ENCODE peak calls at places on chromosome 22, in nine cellular contexts. E is Caco-2, H is choroid plexus epithelial cell, R is cardiac fibroblast, T is endothelial cell, D is RWPE1, U is kidney, M is endodermal cell, O is AG04450. I is an unnamed sample.

GRCh38 chr22:25722223-25723015 is 19.6 kb upstream of the MYO18B start:
- DNase-seq in E (no peak), H (no peak), R (peak; percentile 6), T (no peak), D (no peak), U (no peak), M (no peak), O (no peak), I (no peak)

GRCh38 chr22:24554316-24555159 is at the start of gene GUCD1:
- DNase-seq in E (no peak), H (peak; percentile 51), R (peak; percentile 41), T (no peak), D (peak; percentile 21), U (no peak), M (peak; percentile 68), O (no peak), I (peak; percentile 37)

GRCh38 chr22:30694171-30694637 is 470 bp upstream of the OSBP2 start:
- DNase-seq in E (peak; percentile 78), H (no peak), R (no peak), T (peak; percentile 33), D (peak; percentile 18), U (peak; percentile 83), M (peak; percentile 88), O (peak; percentile 2), I (no peak)

GRCh38 chr22:25564979-25565677 is 653 bp downstream of the GRK3 start:
- DNase-seq in E (peak; percentile 42), H (peak; percentile 7), R (peak; percentile 26), T (no peak), D (no peak), U (peak; percentile 81), M (peak; percentile 87), O (no peak), I (no peak)

GRCh38 chr22:36330127-36330526 is 57.6 kb downstream of the MYH9 start:
- DNase-seq in E (no peak), H (no peak), R (no peak), T (no peak), D (no peak), U (no peak), M (no peak), O (no peak), I (no peak)

GRCh38 chr22:28006271-28006670 is 87.2 kb upstream of the PITPNB start:
- DNase-seq in E (no peak), H (no peak), R (no peak), T (no peak), D (no peak), U (no peak), M (no peak), O (no peak), I (no peak)

GRCh38 chr22:20463324-20464095 is 25.9 kb upstream of the SCARF2 start:
- DNase-seq in E (no peak), H (no peak), R (no peak), T (no peak), D (no peak), U (peak; percentile 13), M (no peak), O (no peak), I (no peak)

GRCh38 chr22:39808087-39808486 is 85.5 kb downstream of the ENTHD1 start:
- DNase-seq in E (peak; percentile 40), H (peak; percentile 14), R (peak; percentile 48), T (no peak), D (no peak), U (no peak), M (peak; percentile 85), O (no peak), I (peak; percentile 16)

GRCh38 chr22:20506543-20507252 is 712 bp upstream of the MED15 start:
- DNase-seq in E (no peak), H (no peak), R (no peak), T (no peak), D (no peak), U (no peak), M (no peak), O (no peak), I (no peak)

GRCh38 chr22:39985383-39986045 is 9.2 kb upstream of the FAM83F start:
- DNase-seq in E (no peak), H (no peak), R (no peak), T (no peak), D (no peak), U (no peak), M (no peak), O (no peak), I (no peak)

GRCh38 chr22:40628354-40629042 is 8.0 kb downstream of the MRTFA start:
- DNase-seq in E (no peak), H (peak; percentile 28), R (peak; percentile 63), T (no peak), D (no peak), U (no peak), M (peak; percentile 18), O (no peak), I (peak; percentile 58)

GRCh38 chr22:26097840-26098239 is 71.4 kb upstream of the SEZ6L start:
- DNase-seq in E (no peak), H (no peak), R (no peak), T (no peak), D (no peak), U (no peak), M (no peak), O (no peak), I (no peak)

GRCh38 chr22:45496451-45496941 is 6.2 kb upstream of the FBLN1 start:
- DNase-seq in E (peak; percentile 37), H (no peak), R (no peak), T (no peak), D (no peak), U (peak; percentile 80), M (peak; percentile 59), O (no peak), I (no peak)

GRCh38 chr22:32555546-32555945 is 80.9 kb downstream of the FBXO7 start:
- DNase-seq in E (no peak), H (no peak), R (no peak), T (no peak), D (no peak), U (no peak), M (no peak), O (no peak), I (no peak)

GRCh38 chr22:24567668-24568067 is 11.9 kb downstream of the SNRPD3 start:
- DNase-seq in E (no peak), H (no peak), R (no peak), T (no peak), D (no peak), U (no peak), M (no peak), O (no peak), I (no peak)

DNA sequence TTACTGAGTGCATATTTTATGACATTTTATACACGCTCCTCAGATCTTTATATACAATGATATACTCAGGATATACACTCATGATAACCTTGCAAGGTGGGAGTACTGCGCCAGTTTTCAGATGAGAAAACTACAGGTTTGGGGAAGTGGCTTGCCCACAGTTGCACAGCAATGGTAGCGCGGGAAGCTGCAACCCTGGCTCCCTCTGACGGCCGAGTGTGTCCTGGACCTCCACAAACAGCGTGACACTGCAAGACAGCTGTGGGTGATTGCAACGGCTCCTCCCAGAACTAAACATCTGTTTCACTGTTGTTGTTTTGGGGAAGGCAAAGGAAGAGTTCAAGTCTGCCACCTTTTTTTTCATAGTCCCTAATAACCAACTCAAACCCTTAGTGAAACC is 47.0 kb downstream of the PACSIN2 start:
- DNase-seq in E (no peak), H (no peak), R (peak; percentile 47), T (no peak), D (no peak), U (peak; percentile 79), M (peak; percentile 39), O (no peak), I (no peak)
- TF ChIP-seq CTCF in E (no peak), H (no peak), R (peak; percentile 43), T (no peak), D (no peak), U (no peak), M (no peak), O (no peak), I (no peak)

GRCh38 chr22:22397292-22397870 is 111.2 kb downstream of the ZNF280B start:
- DNase-seq in E (peak; percentile 28), H (peak; percentile 13), R (peak; percentile 56), T (peak; percentile 21), D (no peak), U (no peak), M (peak; percentile 70), O (no peak), I (peak; percentile 35)
- TF ChIP-seq CTCF in E (no peak), H (peak; percentile 22), R (no peak), T (no peak), D (no peak), U (no peak), M (peak; percentile 69), O (no peak), I (peak; percentile 20)

DNA sequence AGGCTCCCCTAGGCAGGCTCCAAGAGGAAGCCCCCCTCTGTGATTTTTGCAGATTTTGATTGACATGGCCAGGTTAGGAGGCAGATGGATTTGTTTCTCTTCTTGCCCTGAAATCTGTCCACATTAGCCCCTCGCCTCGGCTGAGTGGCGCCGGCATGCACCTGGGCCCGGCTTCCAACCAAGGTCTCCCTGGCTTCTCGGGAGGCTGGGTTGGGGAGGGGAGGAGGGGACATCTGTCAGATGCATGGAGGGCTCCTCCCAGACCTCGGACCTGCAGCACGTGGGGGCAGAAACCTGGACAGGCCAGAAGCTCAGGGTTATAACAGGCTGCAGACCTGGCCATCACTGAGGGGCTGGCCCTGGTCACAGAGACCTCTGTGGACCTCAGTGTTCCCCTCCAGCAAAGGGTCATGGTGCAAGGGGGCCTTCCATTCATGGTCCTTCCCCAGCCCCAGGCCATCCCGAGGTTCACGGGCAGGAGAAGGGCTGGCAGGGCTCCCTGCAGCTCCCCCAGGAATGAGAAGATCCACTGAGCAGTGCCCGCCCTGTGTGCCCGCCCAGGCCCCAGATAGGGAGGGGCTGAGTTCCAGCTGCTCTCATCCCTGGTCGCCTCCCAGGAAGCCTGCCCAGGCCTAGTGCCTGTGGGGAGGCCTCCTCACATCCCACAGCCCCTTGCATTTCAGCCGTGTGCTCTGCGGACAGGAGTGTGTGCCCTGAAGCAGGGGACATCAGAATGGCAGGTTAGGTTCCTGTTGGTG is 747.8 kb downstream of the BRD1 start:
- DNase-seq in E (no peak), H (no peak), R (no peak), T (no peak), D (no peak), U (peak; percentile 66), M (no peak), O (no peak), I (no peak)
- TF ChIP-seq CTCF in E (no peak), H (no peak), R (no peak), T (no peak), D (no peak), U (no peak), M (no peak), O (no peak), I (no peak)

GRCh38 chr22:47450876-47451475 is 688.5 kb downstream of the TBC1D22A start:
- DNase-seq in E (no peak), H (no peak), R (no peak), T (no peak), D (no peak), U (no peak), M (no peak), O (no peak), I (no peak)

GRCh38 chr22:47453049-47453448 is 690.6 kb downstream of the TBC1D22A start:
- DNase-seq in E (no peak), H (no peak), R (no peak), T (no peak), D (no peak), U (no peak), M (no peak), O (no peak), I (no peak)

GRCh38 chr22:47448231-47449035 is 686.0 kb downstream of the TBC1D22A start:
- DNase-seq in E (no peak), H (no peak), R (no peak), T (no peak), D (no peak), U (peak; percentile 52), M (no peak), O (no peak), I (no peak)

GRCh38 chr22:47449508-47450270 is 687.2 kb downstream of the TBC1D22A start:
- DNase-seq in E (no peak), H (no peak), R (no peak), T (no peak), D (no peak), U (no peak), M (no peak), O (no peak), I (no peak)

GRCh38 chr22:47452184-47452583 is 689.7 kb downstream of the TBC1D22A start:
- DNase-seq in E (peak; percentile 34), H (no peak), R (no peak), T (no peak), D (no peak), U (no peak), M (peak; percentile 56), O (no peak), I (no peak)
- TF ChIP-seq CTCF in E (peak; percentile 38), H (no peak), R (peak; percentile 17), T (peak; percentile 17), D (peak; percentile 32), U (no peak), M (peak; percentile 46), O (no peak), I (peak; percentile 5)

I was measured in fibroblast of pulmonary artery.